ENCODE peak calls at places on chromosomes 11 and 22, in nine cellular contexts. One of them, this sample, is unnamed.

GRCh38 chr11:94728541-94728940 is 39.6 kb upstream of the AMOTL1 start:
- DNase-seq in EH: peak
- DNase-seq in cardiac muscle cell: no peak
- DNase-seq in nucleus accumbens: no peak
- DNase-seq in NCI-H1417: no peak
- DNase-seq in T-helper 1 cell: no peak
- DNase-seq in thyroid gland: no peak
- DNase-seq in activated T-cell treated with anti-CD3 and anti-CD28 coated beads, Interleukin-2, amount 50 U/mL, for 72 hours: no peak
- DNase-seq in fibroblast of mammary gland: no peak
- DNase-seq in this sample: peak

GRCh38 chr11:66932543-66932942 is 25.6 kb downstream of the PC start:
- DNase-seq in nucleus accumbens: no peak
- DNase-seq in T-helper 1 cell: no peak
- DNase-seq in fibroblast of mammary gland: no peak
- DNase-seq in EH: no peak
- DNase-seq in thyroid gland: no peak
- DNase-seq in NCI-H1417: no peak
- DNase-seq in cardiac muscle cell: no peak
- DNase-seq in activated T-cell treated with anti-CD3 and anti-CD28 coated beads, Interleukin-2, amount 50 U/mL, for 72 hours: no peak
- DNase-seq in this sample: no peak

GRCh38 chr22:35257321-35258143 is at the start of gene HMGXB4:
- DNase-seq in nucleus accumbens: peak
- DNase-seq in T-helper 1 cell: peak
- DNase-seq in thyroid gland: peak
- DNase-seq in NCI-H1417: peak
- DNase-seq in activated T-cell treated with anti-CD3 and anti-CD28 coated beads, Interleukin-2, amount 50 U/mL, for 72 hours: peak
- DNase-seq in fibroblast of mammary gland: peak
- DNase-seq in cardiac muscle cell: peak
- DNase-seq in EH: peak
- DNase-seq in this sample: peak

GRCh38 chr11:130434521-130435223 is 6.3 kb upstream of the ADAMTS8 start:
- DNase-seq in thyroid gland: peak
- DNase-seq in nucleus accumbens: peak
- DNase-seq in activated T-cell treated with anti-CD3 and anti-CD28 coated beads, Interleukin-2, amount 50 U/mL, for 72 hours: peak
- DNase-seq in fibroblast of mammary gland: peak
- DNase-seq in EH: peak
- DNase-seq in NCI-H1417: peak
- DNase-seq in cardiac muscle cell: peak
- DNase-seq in T-helper 1 cell: peak
- DNase-seq in this sample: peak

GRCh38 chr11:78138694-78139421 is 568 bp downstream of the ALG8 start:
- DNase-seq in nucleus accumbens: no peak
- DNase-seq in T-helper 1 cell: peak
- DNase-seq in thyroid gland: no peak
- DNase-seq in EH: peak
- DNase-seq in activated T-cell treated with anti-CD3 and anti-CD28 coated beads, Interleukin-2, amount 50 U/mL, for 72 hours: peak
- DNase-seq in cardiac muscle cell: no peak
- DNase-seq in NCI-H1417: no peak
- DNase-seq in fibroblast of mammary gland: peak
- DNase-seq in this sample: peak

GRCh38 chr11:18578975-18579598 is 9.4 kb downstream of the UEVLD start:
- DNase-seq in activated T-cell treated with anti-CD3 and anti-CD28 coated beads, Interleukin-2, amount 50 U/mL, for 72 hours: no peak
- DNase-seq in fibroblast of mammary gland: no peak
- DNase-seq in thyroid gland: no peak
- DNase-seq in EH: no peak
- DNase-seq in nucleus accumbens: no peak
- DNase-seq in NCI-H1417: no peak
- DNase-seq in T-helper 1 cell: peak
- DNase-seq in cardiac muscle cell: no peak
- DNase-seq in this sample: no peak

GRCh38 chr11:39673994-39674393 is 1785.5 kb downstream of the LRRC4C start:
- DNase-seq in thyroid gland: no peak
- DNase-seq in activated T-cell treated with anti-CD3 and anti-CD28 coated beads, Interleukin-2, amount 50 U/mL, for 72 hours: no peak
- DNase-seq in EH: no peak
- DNase-seq in cardiac muscle cell: no peak
- DNase-seq in NCI-H1417: no peak
- DNase-seq in nucleus accumbens: no peak
- DNase-seq in fibroblast of mammary gland: no peak
- DNase-seq in T-helper 1 cell: no peak
- DNase-seq in this sample: no peak

GRCh38 chr22:43636086-43636485 is 176.0 kb downstream of the EFCAB6 start:
- DNase-seq in EH: no peak
- DNase-seq in nucleus accumbens: no peak
- DNase-seq in cardiac muscle cell: no peak
- DNase-seq in thyroid gland: no peak
- DNase-seq in NCI-H1417: no peak
- DNase-seq in fibroblast of mammary gland: no peak
- DNase-seq in activated T-cell treated with anti-CD3 and anti-CD28 coated beads, Interleukin-2, amount 50 U/mL, for 72 hours: no peak
- DNase-seq in T-helper 1 cell: no peak
- DNase-seq in this sample: no peak

GRCh38 chr22:29914991-29915390 is 32.0 kb downstream of the MTMR3 start:
- DNase-seq in cardiac muscle cell: no peak
- DNase-seq in NCI-H1417: no peak
- DNase-seq in nucleus accumbens: no peak
- DNase-seq in thyroid gland: no peak
- DNase-seq in fibroblast of mammary gland: no peak
- DNase-seq in activated T-cell treated with anti-CD3 and anti-CD28 coated beads, Interleukin-2, amount 50 U/mL, for 72 hours: no peak
- DNase-seq in T-helper 1 cell: no peak
- DNase-seq in EH: peak
- DNase-seq in this sample: no peak

GRCh38 chr22:21026783-21027692 is 5.3 kb downstream of the SLC7A4 start:
- DNase-seq in NCI-H1417: no peak
- DNase-seq in EH: peak
- DNase-seq in cardiac muscle cell: no peak
- DNase-seq in nucleus accumbens: no peak
- DNase-seq in activated T-cell treated with anti-CD3 and anti-CD28 coated beads, Interleukin-2, amount 50 U/mL, for 72 hours: no peak
- DNase-seq in T-helper 1 cell: no peak
- DNase-seq in thyroid gland: peak
- DNase-seq in fibroblast of mammary gland: peak
- DNase-seq in this sample: peak

GRCh38 chr11:120209750-120210650 is 832 bp upstream of the OAF start:
- DNase-seq in cardiac muscle cell: no peak
- DNase-seq in NCI-H1417: no peak
- DNase-seq in thyroid gland: no peak
- DNase-seq in activated T-cell treated with anti-CD3 and anti-CD28 coated beads, Interleukin-2, amount 50 U/mL, for 72 hours: no peak
- DNase-seq in fibroblast of mammary gland: no peak
- DNase-seq in T-helper 1 cell: no peak
- DNase-seq in nucleus accumbens: no peak
- DNase-seq in EH: peak
- DNase-seq in this sample: peak

GRCh38 chr11:123525511-123525918 is 95.4 kb downstream of the GRAMD1B start:
- DNase-seq in T-helper 1 cell: no peak
- DNase-seq in cardiac muscle cell: no peak
- DNase-seq in activated T-cell treated with anti-CD3 and anti-CD28 coated beads, Interleukin-2, amount 50 U/mL, for 72 hours: no peak
- DNase-seq in NCI-H1417: no peak
- DNase-seq in nucleus accumbens: no peak
- DNase-seq in fibroblast of mammary gland: no peak
- DNase-seq in EH: no peak
- DNase-seq in thyroid gland: no peak
- DNase-seq in this sample: peak

GRCh38 chr11:75031224-75031753 is 42.6 kb downstream of the NEU3 start:
- DNase-seq in T-helper 1 cell: no peak
- DNase-seq in NCI-H1417: no peak
- DNase-seq in cardiac muscle cell: no peak
- DNase-seq in activated T-cell treated with anti-CD3 and anti-CD28 coated beads, Interleukin-2, amount 50 U/mL, for 72 hours: no peak
- DNase-seq in thyroid gland: no peak
- DNase-seq in fibroblast of mammary gland: peak
- DNase-seq in EH: peak
- DNase-seq in nucleus accumbens: no peak
- DNase-seq in this sample: peak

GRCh38 chr22:47655930-47656329 is 893.5 kb downstream of the TBC1D22A start:
- DNase-seq in activated T-cell treated with anti-CD3 and anti-CD28 coated beads, Interleukin-2, amount 50 U/mL, for 72 hours: no peak
- DNase-seq in NCI-H1417: no peak
- DNase-seq in cardiac muscle cell: no peak
- DNase-seq in EH: no peak
- DNase-seq in fibroblast of mammary gland: no peak
- DNase-seq in nucleus accumbens: no peak
- DNase-seq in thyroid gland: no peak
- DNase-seq in T-helper 1 cell: no peak
- DNase-seq in this sample: no peak

GRCh38 chr11:96222102-96222501 is 120.9 kb downstream of the MAML2 start:
- DNase-seq in thyroid gland: no peak
- DNase-seq in EH: peak
- DNase-seq in cardiac muscle cell: no peak
- DNase-seq in activated T-cell treated with anti-CD3 and anti-CD28 coated beads, Interleukin-2, amount 50 U/mL, for 72 hours: no peak
- DNase-seq in NCI-H1417: no peak
- DNase-seq in nucleus accumbens: no peak
- DNase-seq in fibroblast of mammary gland: no peak
- DNase-seq in T-helper 1 cell: no peak
- DNase-seq in this sample: peak

GRCh38 chr22:38412435-38413084 is 42.4 kb downstream of the KCNJ4 start:
- DNase-seq in NCI-H1417: no peak
- DNase-seq in T-helper 1 cell: no peak
- DNase-seq in thyroid gland: no peak
- DNase-seq in nucleus accumbens: no peak
- DNase-seq in EH: no peak
- DNase-seq in fibroblast of mammary gland: no peak
- DNase-seq in activated T-cell treated with anti-CD3 and anti-CD28 coated beads, Interleukin-2, amount 50 U/mL, for 72 hours: peak
- DNase-seq in cardiac muscle cell: no peak
- DNase-seq in this sample: peak

GRCh38 chr11:125090816-125091215 is 20.6 kb downstream of the TMEM218 start:
- DNase-seq in activated T-cell treated with anti-CD3 and anti-CD28 coated beads, Interleukin-2, amount 50 U/mL, for 72 hours: no peak
- DNase-seq in nucleus accumbens: no peak
- DNase-seq in T-helper 1 cell: no peak
- DNase-seq in NCI-H1417: no peak
- DNase-seq in fibroblast of mammary gland: no peak
- DNase-seq in EH: no peak
- DNase-seq in thyroid gland: no peak
- DNase-seq in cardiac muscle cell: no peak
- DNase-seq in this sample: no peak

GRCh38 chr11:17883946-17884345 is 128.9 kb downstream of the SERGEF start:
- DNase-seq in nucleus accumbens: no peak
- DNase-seq in cardiac muscle cell: no peak
- DNase-seq in NCI-H1417: no peak
- DNase-seq in activated T-cell treated with anti-CD3 and anti-CD28 coated beads, Interleukin-2, amount 50 U/mL, for 72 hours: no peak
- DNase-seq in T-helper 1 cell: no peak
- DNase-seq in thyroid gland: no peak
- DNase-seq in EH: no peak
- DNase-seq in fibroblast of mammary gland: no peak
- DNase-seq in this sample: no peak

GRCh38 chr11:27213232-27213660 is 149.8 kb downstream of the CCDC34 start:
- DNase-seq in fibroblast of mammary gland: peak
- DNase-seq in cardiac muscle cell: peak
- DNase-seq in T-helper 1 cell: no peak
- DNase-seq in activated T-cell treated with anti-CD3 and anti-CD28 coated beads, Interleukin-2, amount 50 U/mL, for 72 hours: no peak
- DNase-seq in nucleus accumbens: no peak
- DNase-seq in NCI-H1417: peak
- DNase-seq in EH: peak
- DNase-seq in thyroid gland: no peak
- DNase-seq in this sample: peak

GRCh38 chr11:24312464-24313238 is 184.2 kb upstream of the LUZP2 start:
- DNase-seq in NCI-H1417: no peak
- DNase-seq in nucleus accumbens: no peak
- DNase-seq in EH: no peak
- DNase-seq in T-helper 1 cell: no peak
- DNase-seq in fibroblast of mammary gland: peak
- DNase-seq in activated T-cell treated with anti-CD3 and anti-CD28 coated beads, Interleukin-2, amount 50 U/mL, for 72 hours: no peak
- DNase-seq in cardiac muscle cell: no peak
- DNase-seq in thyroid gland: no peak
- DNase-seq in this sample: peak